ENCODE peak calls at places on chromosomes 5 and 9, in six cellular contexts. W is tibial nerve; I is left cardiac atrium; F is AG10803; A is activated CD8-positive, alpha-beta T cell treated with anti-CD3 and anti-CD28 coated beads, Interleukin-2, amount 10 ng/mL, durations not matched to agents 7 days and 5 days; Q is stimulated activated CD4-positive, alpha-beta T cell treated with anti-CD3 and anti-CD28 coated beads, Interleukin-1b, Interleukin-23, amount 100 ng/mL, for 24 hours. U is an unnamed sample.

GRCh38 chr9:80698725-80699124 is 990.6 kb downstream of the TLE1 start:
- DNase-seq in Q (no peak), I (no peak), F (no peak), A (no peak), W (no peak), U (no peak)

GRCh38 chr5:149792540-149792939 is 62.4 kb downstream of the PPARGC1B start:
- DNase-seq in A (no peak), W (no peak), F (no peak), Q (no peak), I (no peak), U (no peak)

GRCh38 chr5:149414405-149415244 is 35.5 kb upstream of the IL17B start:
- DNase-seq in Q (no peak), A (no peak), I (peak; percentile 71), W (no peak), F (peak; percentile 78), U (no peak)

GRCh38 chr5:10009802-10010201 is 239.9 kb downstream of the ATPSCKMT start:
- DNase-seq in A (no peak), W (no peak), I (no peak), Q (no peak), F (no peak), U (no peak)

GRCh38 chr9:118238139-118238538 is 533.9 kb downstream of the TLR4 start:
- DNase-seq in A (no peak), I (no peak), F (no peak), W (no peak), Q (no peak), U (no peak)

GRCh38 chr9:16275795-16276624 is 594.5 kb downstream of the BNC2 start:
- DNase-seq in Q (no peak), W (no peak), I (peak; percentile 43), A (no peak), F (no peak), U (no peak)

GRCh38 chr5:176413255-176413565 is 3.1 kb downstream of the CLTB start:
- DNase-seq in A (no peak), F (peak; percentile 44), W (no peak), I (peak; percentile 62), Q (no peak), U (peak; percentile 63)

GRCh38 chr5:180201051-180201987 is 7.7 kb downstream of the RASGEF1C start:
- DNase-seq in F (no peak), W (no peak), A (peak; percentile 28), I (no peak), Q (no peak), U (no peak)

GRCh38 chr5:10354048-10354872 is 765 bp downstream of the MARCHF6 start:
- DNase-seq in Q (peak; percentile 18), I (peak; percentile 38), A (peak; percentile 61), F (peak; percentile 47), W (peak; percentile 44), U (no peak)

GRCh38 chr5:157761690-157762611 is 18.4 kb downstream of the LSM11 start:
- DNase-seq in Q (no peak), F (peak; percentile 73), I (no peak), W (no peak), A (peak; percentile 53), U (peak; percentile 78)

GRCh38 chr5:73272351-73272750 is 99.4 kb downstream of the TMEM174 start:
- DNase-seq in I (no peak), F (peak; percentile 61), W (no peak), Q (no peak), A (no peak), U (no peak)

GRCh38 chr5:154284433-154284832 is 93.9 kb downstream of the GALNT10 start:
- DNase-seq in W (no peak), A (no peak), I (no peak), Q (no peak), F (no peak), U (no peak)

GRCh38 chr5:144972317-144972716 is 801.6 kb downstream of the KCTD16 start:
- DNase-seq in I (no peak), A (no peak), W (no peak), Q (no peak), F (no peak), U (no peak)

GRCh38 chr5:1523480-1523792 is 324 bp downstream of the LPCAT1 start:
- DNase-seq in Q (no peak), I (no peak), F (no peak), W (no peak), A (no peak), U (peak; percentile 47)

GRCh38 chr9:124781967-124782660 is 5.2 kb downstream of the OLFML2A start:
- DNase-seq in Q (no peak), I (no peak), F (no peak), A (no peak), W (no peak), U (no peak)